ENCODE peak calls at places on chromosomes 5 and 9, in nine cellular contexts. I is non-pigmented ciliary epithelial cell; O is HTR-8/SVneo; C is spleen; Y is stimulated activated CD4-positive, alpha-beta T cell treated with anti-CD3 and anti-CD28 coated beads, Interleukin-15, amount 100 ng/mL, for 1 hour; X is GM12878; F is hypothalamus; U is GM04504; E is SJSA1. G is an unnamed sample.

GRCh38 chr5:172903790-172904189 is 55.4 kb upstream of the RPL26L1 start:
- DNase-seq in X (no peak), F (no peak), O (peak), I (peak), C (no peak), E (peak), U (peak), Y (no peak), G (no peak)

GRCh38 chr9:126348911-126349550 is 22.4 kb downstream of the MVB12B start:
- DNase-seq in O (no peak), U (no peak), F (no peak), I (no peak), X (no peak), E (no peak), Y (no peak), C (no peak), G (no peak)

GRCh38 chr9:130034570-130034969 is 8.4 kb downstream of the FNBP1 start:
- DNase-seq in C (no peak), X (no peak), O (no peak), I (no peak), F (no peak), E (peak), Y (no peak), U (no peak), G (no peak)

GRCh38 chr5:167284491-167284890 is 1007.0 kb upstream of the WWC1 start:
- DNase-seq in I (peak), F (no peak), O (no peak), E (no peak), U (no peak), Y (no peak), X (no peak), C (no peak), G (no peak)

GRCh38 chr5:158124606-158125316 is 265.8 kb upstream of the CLINT1 start:
- DNase-seq in X (no peak), U (no peak), F (no peak), E (no peak), Y (no peak), O (no peak), I (no peak), C (no peak), G (no peak)

GRCh38 chr9:94005272-94005901 is 50.2 kb upstream of the BARX1 start:
- DNase-seq in F (no peak), Y (no peak), C (no peak), X (no peak), E (no peak), I (peak), U (no peak), O (no peak), G (no peak)

GRCh38 chr5:24621809-24622208 is 23.0 kb downstream of the CDH10 start:
- DNase-seq in C (no peak), Y (no peak), O (no peak), I (no peak), X (no peak), E (no peak), U (no peak), F (no peak), G (no peak)

GRCh38 chr5:153893809-153894208 is 144.9 kb downstream of the FAM114A2 start:
- DNase-seq in I (no peak), X (no peak), O (no peak), E (no peak), C (no peak), U (no peak), Y (no peak), F (no peak), G (no peak)

GRCh38 chr5:109215040-109215439 is 194.7 kb downstream of the PJA2 start:
- DNase-seq in O (no peak), F (no peak), I (no peak), U (no peak), E (no peak), C (no peak), X (no peak), Y (no peak), G (no peak)

GRCh38 chr5:67206381-67207328 is 10.1 kb upstream of the CD180 start:
- DNase-seq in Y (peak), C (peak), I (peak), O (peak), X (peak), F (no peak), E (peak), U (peak), G (no peak)

GRCh38 chr9:106755727-106756126 is 107.2 kb upstream of the ZNF462 start:
- DNase-seq in F (no peak), E (no peak), I (no peak), U (no peak), C (no peak), O (no peak), Y (no peak), X (no peak), G (no peak)

GRCh38 chr9:33143241-33143642 is 23.9 kb downstream of the B4GALT1 start:
- DNase-seq in X (no peak), E (no peak), F (no peak), U (peak), Y (no peak), C (no peak), I (no peak), O (no peak), G (no peak)

G was measured in ecto neural progenitor cell.